ENCODE peak calls at places on chromosomes 5 and 9, in five cellular contexts. One of them, this sample, is unnamed.

GRCh38 chr5:160312960-160313734 is 783 bp upstream of the CCNJL start:
- DNase-seq in endodermal cell: no peak
- DNase-seq in foreskin fibroblast: peak; percentile 18
- DNase-seq in gastrocnemius medialis: no peak
- DNase-seq in bronchial epithelial cell: no peak
- DNase-seq in this sample: no peak

GRCh38 chr5:17276445-17276844 is 59.0 kb downstream of the BASP1 start:
- DNase-seq in endodermal cell: no peak
- DNase-seq in foreskin fibroblast: no peak
- DNase-seq in gastrocnemius medialis: no peak
- DNase-seq in bronchial epithelial cell: no peak
- DNase-seq in this sample: no peak

GRCh38 chr5:179225387-179225786 is 119.9 kb downstream of the ADAMTS2 start:
- DNase-seq in endodermal cell: peak; percentile 28
- DNase-seq in foreskin fibroblast: no peak
- DNase-seq in gastrocnemius medialis: no peak
- DNase-seq in bronchial epithelial cell: no peak
- DNase-seq in this sample: no peak

GRCh38 chr9:89952401-89952800 is 347.6 kb downstream of the GADD45G start:
- DNase-seq in endodermal cell: no peak
- DNase-seq in foreskin fibroblast: no peak
- DNase-seq in gastrocnemius medialis: no peak
- DNase-seq in bronchial epithelial cell: peak; percentile 65
- DNase-seq in this sample: no peak

GRCh38 chr9:95078934-95079333 is 238.6 kb downstream of the FANCC start:
- DNase-seq in endodermal cell: peak; percentile 83
- DNase-seq in foreskin fibroblast: no peak
- DNase-seq in gastrocnemius medialis: no peak
- DNase-seq in bronchial epithelial cell: no peak
- DNase-seq in this sample: no peak

GRCh38 chr9:117451336-117451735 is 36.5 kb upstream of the ASTN2 start:
- DNase-seq in endodermal cell: no peak
- DNase-seq in foreskin fibroblast: no peak
- DNase-seq in gastrocnemius medialis: no peak
- DNase-seq in bronchial epithelial cell: no peak
- DNase-seq in this sample: no peak

GRCh38 chr9:91603940-91604339 is 180.3 kb upstream of the NFIL3 start:
- DNase-seq in endodermal cell: no peak
- DNase-seq in foreskin fibroblast: no peak
- DNase-seq in gastrocnemius medialis: no peak
- DNase-seq in bronchial epithelial cell: no peak
- DNase-seq in this sample: no peak

GRCh38 chr9:78543353-78543752 is 246.4 kb downstream of the PSAT1 start:
- DNase-seq in endodermal cell: no peak
- DNase-seq in foreskin fibroblast: no peak
- DNase-seq in gastrocnemius medialis: no peak
- DNase-seq in bronchial epithelial cell: no peak
- DNase-seq in this sample: no peak

GRCh38 chr9:100322954-100323536 is 29.7 kb downstream of the TEX10 start:
- DNase-seq in endodermal cell: peak; percentile 71
- DNase-seq in foreskin fibroblast: peak; percentile 59
- DNase-seq in gastrocnemius medialis: no peak
- DNase-seq in bronchial epithelial cell: peak; percentile 40
- DNase-seq in this sample: peak; percentile 69

GRCh38 chr5:179864686-179865085 is 6.1 kb upstream of the MRNIP start:
- DNase-seq in endodermal cell: no peak
- DNase-seq in foreskin fibroblast: no peak
- DNase-seq in gastrocnemius medialis: no peak
- DNase-seq in bronchial epithelial cell: no peak
- DNase-seq in this sample: no peak

GRCh38 chr5:85293139-85293785 is 908.6 kb upstream of the EDIL3 start:
- DNase-seq in endodermal cell: no peak
- DNase-seq in foreskin fibroblast: no peak
- DNase-seq in gastrocnemius medialis: no peak
- DNase-seq in bronchial epithelial cell: peak; percentile 38
- DNase-seq in this sample: no peak

GRCh38 chr5:113806250-113806649 is 292.8 kb downstream of the YTHDC2 start:
- DNase-seq in endodermal cell: peak; percentile 51
- DNase-seq in foreskin fibroblast: peak; percentile 52
- DNase-seq in gastrocnemius medialis: no peak
- DNase-seq in bronchial epithelial cell: peak; percentile 42
- DNase-seq in this sample: peak; percentile 12

GRCh38 chr5:157574456-157575095 is 999 bp downstream of the ADAM19 start:
- DNase-seq in endodermal cell: peak; percentile 70
- DNase-seq in foreskin fibroblast: no peak
- DNase-seq in gastrocnemius medialis: no peak
- DNase-seq in bronchial epithelial cell: no peak
- DNase-seq in this sample: no peak

GRCh38 chr5:138391859-138392386 is 39.4 kb downstream of the KDM3B start:
- DNase-seq in endodermal cell: no peak
- DNase-seq in foreskin fibroblast: no peak
- DNase-seq in gastrocnemius medialis: peak; percentile 57
- DNase-seq in bronchial epithelial cell: peak; percentile 29
- DNase-seq in this sample: no peak

GRCh38 chr5:130502702-130503101 is 598.4 kb downstream of the CHSY3 start:
- DNase-seq in endodermal cell: no peak
- DNase-seq in foreskin fibroblast: no peak
- DNase-seq in gastrocnemius medialis: no peak
- DNase-seq in bronchial epithelial cell: no peak
- DNase-seq in this sample: no peak

GRCh38 chr5:126865299-126865698 is 88.4 kb downstream of the LMNB1 start:
- DNase-seq in endodermal cell: no peak
- DNase-seq in foreskin fibroblast: peak; percentile 91
- DNase-seq in gastrocnemius medialis: no peak
- DNase-seq in bronchial epithelial cell: peak; percentile 50
- DNase-seq in this sample: peak; percentile 71

GRCh38 chr5:102755691-102756371 is 726 bp downstream of the PAM start:
- DNase-seq in endodermal cell: peak; percentile 90
- DNase-seq in foreskin fibroblast: peak; percentile 84
- DNase-seq in gastrocnemius medialis: peak; percentile 59
- DNase-seq in bronchial epithelial cell: peak; percentile 79
- DNase-seq in this sample: peak; percentile 68

GRCh38 chr5:157214399-157214798 is 33.8 kb downstream of the ITK start:
- DNase-seq in endodermal cell: no peak
- DNase-seq in foreskin fibroblast: no peak
- DNase-seq in gastrocnemius medialis: no peak
- DNase-seq in bronchial epithelial cell: no peak
- DNase-seq in this sample: no peak

GRCh38 chr5:137617806-137618205 is 118.1 kb downstream of the KLHL3 start:
- DNase-seq in endodermal cell: no peak
- DNase-seq in foreskin fibroblast: peak; percentile 62
- DNase-seq in gastrocnemius medialis: no peak
- DNase-seq in bronchial epithelial cell: peak; percentile 39
- DNase-seq in this sample: peak; percentile 19

GRCh38 chr9:21505425-21506179 is 23.5 kb upstream of the IFNE start:
- DNase-seq in endodermal cell: no peak
- DNase-seq in foreskin fibroblast: no peak
- DNase-seq in gastrocnemius medialis: no peak
- DNase-seq in bronchial epithelial cell: peak; percentile 80
- DNase-seq in this sample: peak; percentile 27

GRCh38 chr9:21455320-21455719 is 15.1 kb downstream of the IFNA1 start:
- DNase-seq in endodermal cell: peak; percentile 71
- DNase-seq in foreskin fibroblast: peak; percentile 53
- DNase-seq in gastrocnemius medialis: no peak
- DNase-seq in bronchial epithelial cell: no peak
- DNase-seq in this sample: peak; percentile 62

GRCh38 chr9:136821333-136822031 is 13.7 kb downstream of the RABL6 start:
- DNase-seq in endodermal cell: peak; percentile 75
- DNase-seq in foreskin fibroblast: peak; percentile 52
- DNase-seq in gastrocnemius medialis: no peak
- DNase-seq in bronchial epithelial cell: no peak
- DNase-seq in this sample: peak; percentile 56

GRCh38 chr9:79485258-79485657 is 86.5 kb upstream of the TLE4 start:
- DNase-seq in endodermal cell: no peak
- DNase-seq in foreskin fibroblast: no peak
- DNase-seq in gastrocnemius medialis: no peak
- DNase-seq in bronchial epithelial cell: no peak
- DNase-seq in this sample: no peak

DNA sequence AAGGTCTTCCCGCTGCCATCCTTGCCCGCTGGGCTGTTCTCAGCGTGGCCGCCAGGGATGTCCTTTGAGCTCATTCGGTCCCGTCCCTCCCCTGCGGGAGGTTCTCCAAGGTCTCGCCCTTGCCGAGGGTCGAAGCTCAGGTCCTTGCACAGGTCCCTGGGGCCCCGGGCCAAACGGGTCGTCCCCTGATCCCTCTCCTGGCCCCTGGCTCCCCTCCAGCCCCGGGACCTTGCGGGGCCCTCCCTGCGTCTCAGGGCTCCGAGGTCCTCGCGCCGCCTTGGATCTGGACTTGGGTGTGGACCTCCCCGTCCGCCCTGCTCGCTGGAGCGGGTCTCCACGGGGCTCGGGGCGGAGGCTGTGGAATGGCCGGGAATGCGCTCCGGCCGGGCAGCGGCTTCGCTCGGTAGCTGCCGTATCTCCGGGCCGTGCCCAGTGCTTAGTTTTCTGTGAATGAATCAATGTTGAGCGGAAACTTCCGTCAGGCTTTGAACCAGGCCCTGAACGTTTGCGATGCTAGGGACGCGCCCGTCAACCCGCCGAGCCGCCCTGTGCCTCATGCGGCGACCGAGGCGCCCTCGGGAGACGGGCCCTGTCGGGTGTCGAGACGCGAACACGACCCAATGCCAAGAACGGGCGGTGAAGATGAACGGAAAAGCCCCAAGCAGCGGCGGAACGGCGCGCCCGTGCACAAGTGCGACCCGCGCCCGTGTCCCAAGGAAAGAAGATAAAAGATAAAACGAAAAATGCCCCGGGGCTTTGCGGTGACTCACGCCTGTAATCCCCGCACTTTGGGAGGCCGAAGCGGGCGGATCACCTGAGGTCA is 779 bp downstream of the RNU6ATAC start:
- DNase-seq in endodermal cell: peak; percentile 77
- DNase-seq in foreskin fibroblast: peak; percentile 74
- DNase-seq in gastrocnemius medialis: peak; percentile 45
- DNase-seq in bronchial epithelial cell: peak; percentile 41
- DNase-seq in this sample: peak; percentile 54
- TF ChIP-seq CTCF in endodermal cell: peak; percentile 62
- TF ChIP-seq CTCF in foreskin fibroblast: peak; percentile 23
- TF ChIP-seq CTCF in gastrocnemius medialis: peak; percentile 63
- TF ChIP-seq CTCF in bronchial epithelial cell: peak; percentile 50
- TF ChIP-seq CTCF in this sample: peak; percentile 46

GRCh38 chr5:147803941-147804717 is 21.6 kb upstream of the JAKMIP2 start:
- DNase-seq in endodermal cell: no peak
- DNase-seq in foreskin fibroblast: no peak
- DNase-seq in gastrocnemius medialis: no peak
- DNase-seq in bronchial epithelial cell: peak; percentile 30
- DNase-seq in this sample: no peak
- H3K4me3 ChIP-seq in endodermal cell: no peak overlapping the region
- H3K4me3 ChIP-seq in foreskin fibroblast: no peak overlapping the region
- H3K4me3 ChIP-seq in gastrocnemius medialis: no peak overlapping the region
- H3K4me3 ChIP-seq in bronchial epithelial cell: no peak overlapping the region
- H3K4me3 ChIP-seq in this sample: no peak overlapping the region

DNA sequence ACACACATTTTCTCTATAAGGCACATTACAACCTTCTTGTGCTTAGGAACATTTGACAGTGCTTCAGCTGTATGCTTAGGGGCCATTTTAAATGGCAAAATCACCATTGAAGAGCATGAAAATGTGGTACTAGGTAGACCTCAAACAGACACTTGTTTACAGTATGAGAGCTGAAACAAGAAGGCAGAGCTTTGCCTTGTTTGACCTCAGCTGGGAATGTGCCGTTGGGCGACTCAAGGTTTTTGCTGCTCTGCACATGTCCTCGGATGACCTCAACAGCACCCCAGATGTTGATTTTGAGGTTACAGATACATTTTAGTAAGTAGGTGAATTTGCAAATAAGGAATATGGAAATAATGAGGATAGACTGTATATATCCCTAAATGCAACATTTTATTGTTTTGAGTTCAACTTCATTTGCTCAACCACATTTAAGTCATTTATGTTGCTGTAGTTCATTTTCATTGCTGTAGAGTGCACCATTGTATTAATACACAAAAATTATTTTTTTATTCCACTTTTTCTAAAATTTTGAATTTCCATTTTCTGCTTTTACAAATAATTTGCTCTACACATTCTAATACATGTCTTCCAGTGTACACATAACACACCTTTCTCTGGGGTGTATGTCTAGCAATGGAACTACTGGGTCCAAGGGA is 206.8 kb downstream of the NR3C1 start:
- DNase-seq in endodermal cell: no peak
- DNase-seq in foreskin fibroblast: no peak
- DNase-seq in gastrocnemius medialis: no peak
- DNase-seq in bronchial epithelial cell: no peak
- DNase-seq in this sample: peak; percentile 18
- TF ChIP-seq CTCF in endodermal cell: no peak
- TF ChIP-seq CTCF in foreskin fibroblast: no peak
- TF ChIP-seq CTCF in gastrocnemius medialis: no peak
- TF ChIP-seq CTCF in bronchial epithelial cell: no peak
- TF ChIP-seq CTCF in this sample: peak; percentile 32

GRCh38 chr5:14155075-14155474 is 11.9 kb downstream of the TRIO start:
- DNase-seq in endodermal cell: no peak
- DNase-seq in foreskin fibroblast: no peak
- DNase-seq in gastrocnemius medialis: no peak
- DNase-seq in bronchial epithelial cell: no peak
- DNase-seq in this sample: no peak

GRCh38 chr5:14157494-14157782 is 14.3 kb downstream of the TRIO start:
- DNase-seq in endodermal cell: no peak
- DNase-seq in foreskin fibroblast: no peak
- DNase-seq in gastrocnemius medialis: no peak
- DNase-seq in bronchial epithelial cell: no peak
- DNase-seq in this sample: no peak

GRCh38 chr5:14155730-14156129 is 12.6 kb downstream of the TRIO start:
- DNase-seq in endodermal cell: no peak
- DNase-seq in foreskin fibroblast: no peak
- DNase-seq in gastrocnemius medialis: no peak
- DNase-seq in bronchial epithelial cell: no peak
- DNase-seq in this sample: no peak

GRCh38 chr5:14158890-14159666 is 15.9 kb downstream of the TRIO start:
- DNase-seq in endodermal cell: no peak
- DNase-seq in foreskin fibroblast: no peak
- DNase-seq in gastrocnemius medialis: no peak
- DNase-seq in bronchial epithelial cell: no peak
- DNase-seq in this sample: no peak

DNA sequence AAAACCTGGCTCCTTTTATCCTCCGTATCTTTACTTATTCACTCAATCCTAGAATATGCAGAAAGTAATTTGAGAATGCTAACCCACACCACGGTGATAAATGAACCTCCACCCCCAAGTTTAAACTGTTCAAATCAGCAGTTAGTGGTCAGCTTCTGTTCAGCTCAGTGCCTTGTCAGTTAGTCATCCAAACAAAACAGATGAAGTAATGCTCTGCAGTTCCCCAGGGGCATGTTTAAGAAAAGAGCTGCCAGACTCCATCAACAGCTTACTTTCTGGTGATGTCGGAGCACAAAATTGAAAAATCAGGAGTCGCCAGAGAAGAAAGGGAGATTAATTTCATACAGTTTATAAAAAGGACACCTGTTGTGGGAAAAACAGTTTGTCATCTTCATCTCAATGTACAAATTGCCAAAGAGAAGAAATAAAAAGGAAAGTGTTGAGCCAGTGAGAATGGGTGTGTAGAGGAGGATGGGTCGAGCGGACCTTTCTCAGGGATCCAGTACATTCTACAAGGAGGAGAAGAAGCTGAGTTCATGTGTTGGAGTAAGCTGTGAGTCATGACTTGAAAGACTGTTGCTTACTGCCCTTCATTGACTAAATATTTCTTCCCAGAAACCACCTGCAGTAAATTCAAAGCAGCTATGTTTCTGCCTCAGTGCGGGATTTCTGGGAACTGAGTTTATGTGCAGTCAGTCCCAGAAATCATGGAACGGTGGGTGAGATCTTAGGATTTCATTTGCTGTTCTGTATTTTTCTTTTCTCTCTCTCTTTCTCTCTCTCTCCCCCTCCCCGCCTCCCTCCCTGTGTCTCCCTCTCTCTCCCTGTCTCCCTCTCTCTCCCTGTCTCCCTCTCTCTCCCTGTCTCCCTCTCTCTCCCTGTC is 13.7 kb downstream of the TRIO start:
- DNase-seq in endodermal cell: no peak
- DNase-seq in foreskin fibroblast: peak; percentile 94
- DNase-seq in gastrocnemius medialis: no peak
- DNase-seq in bronchial epithelial cell: peak; percentile 98
- DNase-seq in this sample: peak; percentile 98
- H3K4me3 ChIP-seq in endodermal cell: no peak overlapping the region
- H3K4me3 ChIP-seq in foreskin fibroblast: peak overlapping the region; percentile 55
- H3K4me3 ChIP-seq in gastrocnemius medialis: peak overlapping the region; percentile 2
- H3K4me3 ChIP-seq in bronchial epithelial cell: no peak overlapping the region
- H3K4me3 ChIP-seq in this sample: peak overlapping the region; percentile 17

This sample was measured in choroid plexus epithelial cell.